ENCODE peak calls at places on chromosomes 13 and 19, in five cellular contexts. T is GM23338, F is neural progenitor cell, L is PC-3, P is endothelial cell of umbilical vein. Y is an unnamed sample.

GRCh38 chr13:58960909-58961308 is 1202.8 kb downstream of the DIAPH3 start:
- DNase-seq in T (peak; percentile 45), F (peak; percentile 32), P (peak; percentile 33), L (peak; percentile 7), Y (peak; percentile 41)

GRCh38 chr13:101026736-101027398 is 352.3 kb upstream of the TMTC4 start:
- DNase-seq in L (peak; percentile 31), F (no peak), P (no peak), T (no peak), Y (no peak)

GRCh38 chr13:104773775-104774174 is 1707.6 kb upstream of the SLC10A2 start:
- DNase-seq in F (peak; percentile 81), P (peak; percentile 54), L (peak; percentile 71), T (peak; percentile 86), Y (peak; percentile 80)

GRCh38 chr19:52896431-52897148 is 845 bp downstream of the ZNF320 start:
- DNase-seq in T (peak; percentile 47), L (peak; percentile 50), P (no peak), F (peak; percentile 41), Y (peak; percentile 26)

GRCh38 chr13:43783820-43784219 is 3.0 kb downstream of the ENOX1 start:
- DNase-seq in L (peak; percentile 42), F (peak; percentile 55), P (peak; percentile 66), T (peak; percentile 66), Y (peak; percentile 42)

GRCh38 chr13:51618626-51619025 is 34.4 kb downstream of the WDFY2 start:
- DNase-seq in F (no peak), L (no peak), P (no peak), T (no peak), Y (no peak)

GRCh38 chr13:68872338-68872737 is 1235.3 kb upstream of the ATXN8OS start:
- DNase-seq in P (no peak), F (no peak), T (no peak), L (peak; percentile 68), Y (peak; percentile 12)

GRCh38 chr19:53786744-53787143 is 37.4 kb downstream of the NLRP12 start:
- DNase-seq in T (no peak), F (no peak), L (no peak), P (no peak), Y (no peak)

GRCh38 chr19:41746593-41747227 is 8.6 kb upstream of the CEACAM6 start:
- DNase-seq in T (peak; percentile 90), P (peak; percentile 36), F (peak; percentile 31), L (peak; percentile 76), Y (peak; percentile 36)

GRCh38 chr13:103638706-103639105 is 572.5 kb upstream of the SLC10A2 start:
- DNase-seq in P (no peak), T (no peak), L (no peak), F (no peak), Y (no peak)

GRCh38 chr19:44866672-44867071 is 20.6 kb downstream of the NECTIN2 start:
- DNase-seq in T (no peak), P (no peak), L (no peak), F (no peak), Y (no peak)

GRCh38 chr19:14916848-14917247 is 24.4 kb upstream of the OR7C2 start:
- DNase-seq in F (no peak), P (no peak), L (peak; percentile 64), T (peak; percentile 65), Y (no peak)

GRCh38 chr13:51715613-51716012 is 88.3 kb downstream of the DHRS12 start:
- DNase-seq in L (peak; percentile 62), T (no peak), F (no peak), P (no peak), Y (no peak)

GRCh38 chr19:33434090-33434885 is 60.8 kb downstream of the CEBPG start:
- DNase-seq in T (no peak), P (no peak), L (no peak), F (no peak), Y (no peak)

GRCh38 chr19:57572415-57572947 is 6.2 kb downstream of the ZNF416 start:
- DNase-seq in P (no peak), L (no peak), F (no peak), T (no peak), Y (no peak)

GRCh38 chr19:51727349-51727880 is 3.6 kb upstream of the HAS1 start:
- DNase-seq in P (no peak), T (no peak), L (peak; percentile 75), F (no peak), Y (peak; percentile 41)

GRCh38 chr19:42282810-42283247 is 13.8 kb downstream of the CIC start:
- DNase-seq in P (no peak), F (no peak), L (no peak), T (no peak), Y (no peak)

GRCh38 chr13:93080166-93080565 is 146.4 kb upstream of the GPC6 start:
- DNase-seq in F (no peak), T (no peak), P (no peak), L (no peak), Y (no peak)

GRCh38 chr13:91657283-91657682 is 258.9 kb downstream of the GPC5 start:
- DNase-seq in T (no peak), F (no peak), P (no peak), L (no peak), Y (no peak)

GRCh38 chr13:28630864-28631263 is 28.1 kb upstream of the POMP start:
- DNase-seq in L (no peak), P (no peak), F (no peak), T (no peak), Y (no peak)

GRCh38 chr19:498591-498950 is 2.3 kb downstream of the MADCAM1 start:
- DNase-seq in T (no peak), P (no peak), L (no peak), F (no peak), Y (no peak)

GRCh38 chr13:40146063-40146462 is 490.6 kb downstream of the COG6 start:
- DNase-seq in T (peak; percentile 59), L (no peak), F (peak; percentile 26), P (no peak), Y (no peak)

GRCh38 chr19:5466814-5467291 is 11.6 kb downstream of the ZNRF4 start:
- DNase-seq in T (no peak), L (no peak), P (no peak), F (no peak), Y (no peak)

DNA sequence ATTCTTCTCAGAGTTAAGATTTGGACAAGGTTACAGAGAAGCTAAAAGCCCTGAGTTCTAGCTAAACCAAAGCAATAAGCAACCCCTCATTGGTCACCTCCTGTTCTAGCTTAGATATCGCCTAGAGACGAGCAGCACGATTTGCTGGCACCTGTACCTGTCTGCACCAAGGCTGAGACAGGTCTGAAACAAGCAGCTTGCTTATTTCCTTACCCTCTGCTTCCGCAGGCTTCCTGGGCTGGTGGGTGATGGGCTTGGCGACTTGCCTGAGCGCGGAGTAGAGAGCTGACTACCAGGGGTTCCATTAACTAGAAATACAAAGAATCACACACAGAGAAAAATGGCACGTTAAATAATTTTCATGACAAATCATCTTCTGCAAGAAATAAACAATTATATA is 276.9 kb downstream of the DCLK1 start:
- DNase-seq in P (no peak), F (no peak), T (no peak), L (no peak), Y (no peak)
- H3K4me1 ChIP-seq in P (peaks cover 8% of the 10 kb centered on the region), F (peaks cover 27% of the 10 kb centered on the region), T (peaks cover 61% of the 10 kb centered on the region), L (peaks cover 15% of the 10 kb centered on the region), Y (no peaks in the 10 kb centered on the region)

DNA sequence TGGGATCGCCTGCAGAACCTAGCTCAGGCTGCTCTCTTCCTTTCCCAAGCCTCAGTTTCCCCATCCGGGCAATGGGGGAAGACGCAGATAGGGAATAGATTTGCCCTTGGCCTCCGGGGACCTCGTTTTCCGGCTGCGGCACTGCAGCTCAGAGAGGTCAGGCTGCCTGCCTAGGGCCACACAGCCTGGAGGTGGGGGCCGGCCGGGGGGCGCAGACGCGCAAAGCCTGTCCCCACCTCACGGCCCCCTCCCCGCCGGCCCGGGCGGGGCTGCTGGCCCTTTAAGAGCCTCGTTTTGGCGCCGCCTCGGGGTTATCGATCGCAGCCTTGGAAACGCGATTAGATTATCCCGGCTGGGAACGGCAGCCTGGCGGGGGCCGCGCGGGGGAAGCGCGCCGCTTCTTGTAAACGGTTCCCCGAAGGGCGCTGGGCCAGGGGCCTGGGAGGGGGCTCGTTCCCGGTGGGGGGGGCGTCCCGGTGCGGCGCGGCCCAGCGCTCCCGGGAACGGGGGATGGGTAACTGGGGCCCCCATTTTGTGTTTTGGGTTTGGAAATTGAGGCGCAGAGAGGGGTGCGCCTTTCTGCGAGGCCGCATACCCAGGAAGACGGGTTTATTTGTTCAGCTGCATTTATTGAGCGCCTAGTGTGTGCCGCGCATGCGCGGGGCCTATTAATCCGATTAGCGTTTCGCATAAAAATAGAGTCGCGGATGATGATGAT is 23.4 kb upstream of the TCF3 start:
- DNase-seq in T (peak; percentile 64), P (no peak), L (no peak), F (peak; percentile 70), Y (no peak)
- TF ChIP-seq EZH2 in T (no peak), P (no peak), L (no peak), F (peak; percentile 76), Y (no peak)

GRCh38 chr13:112743451-112744305 is 53.8 kb downstream of the ATP11A start:
- DNase-seq in P (no peak), F (no peak), L (no peak), T (no peak), Y (no peak)
- H3K4me1 ChIP-seq in P (no peaks in the 10 kb centered on the region), F (peaks cover 3% of the 10 kb centered on the region), L (no peaks in the 10 kb centered on the region), T (no peaks in the 10 kb centered on the region), Y (peaks cover 16% of the 10 kb centered on the region)

GRCh38 chr19:7917292-7918061 is 2.7 kb upstream of the SNAPC2 start:
- DNase-seq in L (peak; percentile 75), F (peak; percentile 86), P (peak; percentile 56), T (peak; percentile 83), Y (peak; percentile 48)

GRCh38 chr19:7918615-7919421 is 1.3 kb upstream of the SNAPC2 start:
- DNase-seq in P (no peak), F (no peak), T (no peak), L (no peak), Y (no peak)

GRCh38 chr19:7916137-7916907 is 1.7 kb downstream of the TGFBR3L start:
- DNase-seq in P (no peak), F (peak; percentile 74), L (peak; percentile 42), T (peak; percentile 71), Y (no peak)

GRCh38 chr19:7915250-7916136 is 863 bp downstream of the TGFBR3L start:
- DNase-seq in F (no peak), L (no peak), T (no peak), P (no peak), Y (no peak)

GRCh38 chr19:7916908-7917291 is 2.3 kb downstream of the TGFBR3L start:
- DNase-seq in T (peak; percentile 47), L (no peak), F (no peak), P (no peak), Y (no peak)
- TF ChIP-seq EZH2 in T (peak; percentile 69), L (no peak), F (peak; percentile 88), P (peak; percentile 51), Y (no peak)

DNA sequence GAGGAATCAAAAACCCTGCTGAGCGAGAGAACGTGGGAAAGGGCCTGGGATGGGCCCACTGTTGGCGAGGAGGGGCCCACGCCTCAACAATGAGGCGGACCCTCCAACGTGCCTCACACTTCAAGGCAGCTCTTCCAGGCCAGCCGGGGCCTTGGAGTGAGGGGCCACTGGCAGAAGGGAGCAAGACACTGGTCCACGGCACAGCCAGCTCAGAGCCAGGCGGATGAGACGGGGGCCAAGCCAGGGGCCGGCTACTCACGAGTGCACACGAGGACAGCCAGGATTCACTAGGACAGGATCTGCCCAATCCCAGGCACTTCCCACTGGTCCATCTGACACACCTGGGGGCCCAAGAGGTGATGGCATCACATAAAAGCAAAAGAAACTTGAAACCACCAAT is 20.5 kb downstream of the ELL start:
- DNase-seq in P (no peak), T (no peak), L (no peak), F (no peak), Y (no peak)
- H3K4me1 ChIP-seq in P (peaks cover 5% of the 10 kb centered on the region), T (no peaks in the 10 kb centered on the region), L (peaks cover 25% of the 10 kb centered on the region), F (no peaks in the 10 kb centered on the region), Y (peaks cover 16% of the 10 kb centered on the region)